ENCODE peak calls at places on chromosome 7, in five cellular contexts. I is astrocyte of the spinal cord, M is naive B cell, S is ELR, W is HT1080. Y is an unnamed sample.

GRCh38 chr7:94595717-94596116 is 60.2 kb downstream of the SGCE start:
- DNase-seq in I (no peak), M (no peak), S (no peak), W (no peak), Y (no peak)

GRCh38 chr7:80215734-80216133 is 81.1 kb downstream of the GNAI1 start:
- DNase-seq in I (no peak), M (no peak), S (no peak), W (no peak), Y (no peak)

GRCh38 chr7:127819975-127820778 is 168.2 kb downstream of the SND1 start:
- DNase-seq in I (peak), M (peak), S (peak), W (peak), Y (peak)

GRCh38 chr7:139212133-139212532 is 18.9 kb upstream of the UBN2 start:
- DNase-seq in I (no peak), M (no peak), S (no peak), W (no peak), Y (no peak)

GRCh38 chr7:128844777-128845311 is 14.6 kb downstream of the FLNC start:
- DNase-seq in I (no peak), M (no peak), S (no peak), W (no peak), Y (no peak)

GRCh38 chr7:6320791-6321190 is 48.4 kb upstream of the CYTH3 start:
- DNase-seq in I (no peak), M (no peak), S (no peak), W (no peak), Y (no peak)

GRCh38 chr7:131383417-131383816 is 55.7 kb downstream of the MKLN1 start:
- DNase-seq in I (peak), M (peak), S (no peak), W (peak), Y (no peak)

GRCh38 chr7:143391462-143392404 is 10.6 kb downstream of the ZYX start:
- DNase-seq in I (peak), M (no peak), S (peak), W (no peak), Y (no peak)

GRCh38 chr7:72268090-72268489 is 144.0 kb downstream of the CALN1 start:
- DNase-seq in I (no peak), M (no peak), S (no peak), W (no peak), Y (no peak)

GRCh38 chr7:1193593-1194424 is 33.8 kb upstream of the ZFAND2A start:
- DNase-seq in I (peak), M (no peak), S (peak), W (peak), Y (no peak)

GRCh38 chr7:2009541-2010001 is 223.2 kb downstream of the MAD1L1 start:
- DNase-seq in I (no peak), M (no peak), S (no peak), W (no peak), Y (no peak)

GRCh38 chr7:102063736-102064135 is 222.9 kb upstream of the SH2B2 start:
- DNase-seq in I (peak), M (no peak), S (peak), W (peak), Y (no peak)

GRCh38 chr7:22801907-22802306 is 20.7 kb downstream of the TOMM7 start:
- DNase-seq in I (no peak), M (no peak), S (no peak), W (no peak), Y (no peak)

GRCh38 chr7:96067321-96067720 is 254.6 kb downstream of the SLC25A13 start:
- DNase-seq in I (no peak), M (no peak), S (no peak), W (peak), Y (no peak)

GRCh38 chr7:76260171-76260703 is 42.2 kb upstream of the HSPB1 start:
- DNase-seq in I (no peak), M (no peak), S (peak), W (no peak), Y (peak)

GRCh38 chr7:149882264-149883048 is 8.7 kb downstream of the ATP6V0E2 start:
- DNase-seq in I (no peak), M (no peak), S (no peak), W (peak), Y (no peak)

GRCh38 chr7:35975851-35976454 is 175.1 kb downstream of the SEPTIN7 start:
- DNase-seq in I (peak), M (peak), S (peak), W (peak), Y (peak)

GRCh38 chr7:3991771-3992231 is 690.3 kb upstream of the FOXK1 start:
- DNase-seq in I (no peak), M (no peak), S (no peak), W (no peak), Y (no peak)

GRCh38 chr7:156753630-156754029 is 113.1 kb downstream of the RNF32 start:
- DNase-seq in I (no peak), M (no peak), S (no peak), W (no peak), Y (no peak)

GRCh38 chr7:36961097-36961496 is 236.8 kb upstream of the AOAH start:
- DNase-seq in I (no peak), M (no peak), S (no peak), W (no peak), Y (no peak)

GRCh38 chr7:142957723-142958122 is 4.4 kb downstream of the KEL start:
- DNase-seq in I (no peak), M (no peak), S (no peak), W (no peak), Y (no peak)

GRCh38 chr7:93307131-93307660 is 75.0 kb downstream of the VPS50 start:
- DNase-seq in I (peak), M (no peak), S (peak), W (peak), Y (no peak)

Y was measured in GM20000.